ENCODE peak calls at places on chromosomes 6 and 20, in five cellular contexts. G is A549, C is IMR-90, A is HepG2, J is K562. K is an unnamed sample.

GRCh38 chr6:116127771-116128493 is 2.0 kb upstream of the COL10A1 start:
- DNase-seq in G (peak; percentile 24), J (no peak), A (peak; percentile 73), C (peak; percentile 39), K (no peak)

GRCh38 chr20:22763257-22763906 is 179.0 kb upstream of the FOXA2 start:
- DNase-seq in J (no peak), G (peak; percentile 84), C (no peak), A (no peak), K (no peak)

GRCh38 chr20:16947346-16947943 is 199.3 kb downstream of the OTOR start:
- DNase-seq in G (no peak), A (no peak), C (no peak), J (no peak), K (no peak)

GRCh38 chr6:164477126-164477525 is 832.3 kb downstream of the C6orf118 start:
- DNase-seq in C (no peak), G (no peak), J (no peak), A (no peak), K (no peak)

GRCh38 chr6:138987299-138987642 is 782 bp downstream of the REPS1 start:
- DNase-seq in G (no peak), A (no peak), C (no peak), J (no peak), K (no peak)

GRCh38 chr6:114747995-114748625 is 405.3 kb upstream of the HS3ST5 start:
- DNase-seq in C (peak; percentile 45), J (peak; percentile 14), A (peak; percentile 21), G (peak; percentile 31), K (no peak)

GRCh38 chr6:16909599-16910360 is 148.5 kb upstream of the ATXN1 start:
- DNase-seq in J (no peak), C (peak; percentile 91), G (no peak), A (no peak), K (no peak)

GRCh38 chr20:1317545-1318255 is 11.2 kb downstream of the SDCBP2 start:
- DNase-seq in J (no peak), A (no peak), G (no peak), C (no peak), K (no peak)

GRCh38 chr6:165389534-165389933 is 80.1 kb upstream of the C6orf118 start:
- DNase-seq in A (no peak), C (no peak), J (no peak), G (no peak), K (no peak)

GRCh38 chr20:63546686-63547483 is 664 bp downstream of the SRMS start:
- DNase-seq in G (no peak), A (no peak), C (no peak), J (no peak), K (no peak)

GRCh38 chr6:75427342-75427741 is 66.3 kb downstream of the FILIP1 start:
- DNase-seq in A (no peak), C (no peak), G (no peak), J (no peak), K (no peak)

GRCh38 chr6:3650341-3650958 is 101.1 kb downstream of the PXDC1 start:
- DNase-seq in J (no peak), C (no peak), G (no peak), A (no peak), K (no peak)

GRCh38 chr6:163414367-163415175 is at the start of gene QKI:
- DNase-seq in C (peak; percentile 67), A (peak; percentile 59), J (peak; percentile 89), G (peak; percentile 66), K (no peak)

GRCh38 chr6:31907158-31907813 is 5.4 kb upstream of the ZBTB12 start:
- DNase-seq in A (peak; percentile 86), C (peak; percentile 85), J (no peak), G (peak; percentile 28), K (no peak)

GRCh38 chr6:89037156-89037900 is 43.2 kb upstream of the PNRC1 start:
- DNase-seq in C (no peak), J (no peak), G (no peak), A (no peak), K (no peak)

GRCh38 chr6:83464741-83465140 is 33.9 kb upstream of the ME1 start:
- DNase-seq in G (no peak), J (no peak), C (no peak), A (peak; percentile 18), K (no peak)

GRCh38 chr20:63132131-63132714 is 83.7 kb downstream of the YTHDF1 start:
- DNase-seq in A (no peak), J (no peak), C (no peak), G (no peak), K (no peak)

GRCh38 chr6:87257565-87257964 is 64.8 kb upstream of the SMIM8 start:
- DNase-seq in G (no peak), A (no peak), J (no peak), C (no peak), K (no peak)

DNA sequence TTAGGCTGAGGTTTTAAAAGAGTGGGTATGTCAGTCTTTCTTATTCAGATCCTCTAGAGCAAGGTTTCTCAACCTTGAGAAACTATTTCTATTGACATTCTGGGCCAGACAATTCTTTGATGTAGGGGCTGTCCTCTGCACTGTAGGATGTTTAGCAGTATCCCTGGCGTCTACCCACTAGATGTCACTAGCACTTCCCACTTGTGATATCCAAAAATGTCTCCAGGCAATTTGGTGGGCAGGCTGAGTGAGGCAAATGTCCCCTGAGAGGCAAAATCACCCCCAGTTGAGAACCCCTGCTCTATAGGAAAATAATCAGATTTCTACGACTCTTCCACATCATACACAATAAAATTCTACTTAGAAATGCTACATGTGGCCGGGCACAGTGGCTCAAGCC is 7.7 kb upstream of the ZKSCAN8 start:
- DNase-seq in J (no peak), C (peak; percentile 52), G (peak; percentile 47), A (peak; percentile 59), K (no peak)
- TF ChIP-seq MAFK in J (no peak), C (no peak), G (no peak), A (no peak), K (no peak)

GRCh38 chr6:50056242-50056641 is 6.5 kb upstream of the DEFB112 start:
- DNase-seq in A (no peak), J (no peak), C (no peak), G (no peak), K (no peak)
- TF ChIP-seq MAFK in A (no peak), J (no peak), C (no peak), G (no peak), K (no peak)

DNA sequence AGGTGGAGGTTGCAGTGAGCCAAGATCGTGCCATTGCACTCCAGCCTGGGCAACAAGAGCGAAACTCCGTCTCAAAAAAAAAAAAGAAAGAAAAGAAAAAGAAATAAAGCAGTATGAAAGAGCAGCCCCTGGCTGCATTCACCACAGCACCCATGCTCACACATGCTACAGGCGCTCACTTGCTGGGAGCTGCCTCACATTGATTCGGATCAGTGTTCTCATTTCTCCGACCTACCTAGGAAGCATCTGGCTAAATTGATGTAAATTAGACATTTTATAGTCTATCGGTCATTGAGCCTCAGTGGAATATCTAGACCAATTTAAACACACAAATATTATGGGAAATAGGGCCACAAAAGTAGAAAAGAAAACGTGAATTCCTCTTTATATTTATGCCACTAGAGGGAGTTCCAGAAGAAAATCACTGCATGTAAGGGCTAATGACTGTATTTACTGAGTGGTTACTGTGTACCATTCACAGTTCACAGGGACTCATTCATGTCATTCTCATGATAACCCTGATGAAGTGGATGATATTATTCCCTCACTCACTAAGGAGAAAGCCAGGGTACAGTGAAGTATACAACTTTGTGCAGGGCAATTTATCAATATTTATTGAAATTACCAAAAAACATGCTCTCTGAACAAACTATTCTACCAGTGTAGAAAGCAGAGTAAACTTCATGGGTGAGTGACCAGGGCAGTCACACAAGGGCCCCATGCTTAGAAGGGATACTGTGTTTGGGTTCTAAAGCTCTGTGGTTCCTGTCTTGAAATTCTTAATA is 5.3 kb upstream of the MOG start:
- DNase-seq in J (peak; percentile 31), A (peak; percentile 56), C (peak; percentile 37), G (peak; percentile 40), K (no peak)
- TF ChIP-seq MAFK in J (no peak), A (no peak), C (no peak), G (no peak), K (no peak)

DNA sequence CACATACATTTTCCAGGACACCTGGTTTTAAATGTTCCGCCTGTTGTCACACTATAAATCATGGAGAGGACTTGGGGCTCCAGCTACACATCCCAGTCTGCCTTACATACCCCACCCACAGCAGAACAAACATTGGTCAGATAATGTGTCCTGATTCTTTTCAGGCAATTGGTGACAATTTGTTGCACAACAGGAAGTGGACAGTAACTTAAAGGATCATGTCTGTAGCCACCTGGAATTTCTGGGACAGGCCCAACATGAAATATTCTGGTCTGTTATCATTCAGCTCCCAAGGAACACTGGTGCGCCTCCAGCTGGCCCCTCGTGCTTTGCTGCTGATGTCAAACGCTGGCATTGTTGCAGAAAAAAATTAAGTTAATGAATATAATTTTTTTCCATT is 117.2 kb downstream of the SOBP start:
- DNase-seq in G (no peak), A (peak; percentile 22), J (no peak), C (no peak), K (no peak)
- TF ChIP-seq MAFK in G (no peak), A (no peak), J (no peak), C (no peak), K (no peak)

DNA sequence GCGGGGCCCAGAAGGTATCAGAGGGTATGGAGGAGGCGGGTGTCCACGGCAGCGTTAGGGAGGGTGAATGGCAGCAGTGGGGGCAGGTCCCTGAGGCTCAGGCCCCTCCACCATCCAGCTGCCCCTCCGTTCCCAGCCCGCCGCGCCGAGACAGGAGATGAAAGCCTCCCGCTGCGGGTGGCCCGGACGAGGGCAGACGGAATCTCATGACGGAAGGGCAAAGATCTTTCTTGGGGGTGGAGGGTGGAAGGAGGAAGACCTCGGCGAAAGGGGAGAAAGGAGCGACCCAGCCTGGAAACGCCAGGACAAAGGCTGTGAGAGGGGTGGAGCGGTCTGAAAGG is 441 bp downstream of the MICAL1 start:
- DNase-seq in G (no peak), C (no peak), J (no peak), A (no peak), K (no peak)
- TF ChIP-seq MAFK in G (no peak), C (no peak), J (no peak), A (no peak), K (no peak)

GRCh38 chr20:57627972-57628650 is 7.9 kb upstream of the ZBP1 start:
- DNase-seq in G (no peak), J (no peak), C (peak; percentile 41), A (no peak), K (peak; percentile 1)
- TF ChIP-seq MAFK in G (no peak), J (no peak), C (no peak), A (no peak), K (no peak)

GRCh38 chr6:132714160-132714559 is 305 bp upstream of the VNN1 start:
- DNase-seq in C (no peak), J (no peak), G (no peak), A (no peak), K (no peak)

GRCh38 chr6:132715204-132715603 is 1.3 kb upstream of the VNN1 start:
- DNase-seq in G (peak; percentile 77), A (peak; percentile 65), J (peak; percentile 15), C (peak; percentile 76), K (peak; percentile 58)

GRCh38 chr6:132713355-132714134 is at the start of gene VNN1:
- DNase-seq in A (no peak), G (no peak), J (no peak), C (no peak), K (no peak)

GRCh38 chr6:132708771-132709170 is 5.1 kb downstream of the VNN1 start:
- DNase-seq in C (peak; percentile 10), J (no peak), G (no peak), A (no peak), K (no peak)

GRCh38 chr6:132712366-132712765 is 1.5 kb downstream of the VNN1 start:
- DNase-seq in G (peak; percentile 63), J (no peak), C (peak; percentile 62), A (no peak), K (no peak)
- TF ChIP-seq MAFK in G (no peak), J (no peak), C (no peak), A (no peak), K (no peak)